ENCODE peak calls at places on chromosomes 11 and 22, in four cellular contexts. W is bronchial epithelial cell, R is Calu3, P is nephron progenitor cell. G is an unnamed sample.

GRCh38 chr22:38864361-38865191 is 7.4 kb downstream of the CBX6 start:
- DNase-seq in W (no peak), R (no peak), P (no peak), G (no peak)

GRCh38 chr11:75966546-75967287 is 151.7 kb downstream of the UVRAG start:
- DNase-seq in W (peak; percentile 70), R (peak; percentile 6), P (no peak), G (no peak)

GRCh38 chr11:2929511-2929879 is 275 bp upstream of the PHLDA2 start:
- DNase-seq in P (peak; percentile 51), R (peak; percentile 90), W (peak; percentile 65), G (no peak)

GRCh38 chr11:95327273-95327948 is 96.4 kb upstream of the SESN3 start:
- DNase-seq in P (no peak), R (peak; percentile 3), W (peak; percentile 31), G (no peak)

GRCh38 chr11:2271077-2271326 is 614 bp upstream of the ASCL2 start:
- DNase-seq in P (peak; percentile 35), W (no peak), R (no peak), G (peak; percentile 2)

GRCh38 chr11:36757122-36757521 is 159.1 kb upstream of the RAG2 start:
- DNase-seq in R (no peak), P (no peak), W (no peak), G (no peak)

GRCh38 chr22:46212195-46212594 is 37.9 kb downstream of the CDPF1 start:
- DNase-seq in W (no peak), R (no peak), P (no peak), G (no peak)

GRCh38 chr22:25202290-25202921 is 2.7 kb downstream of the CRYBB3 start:
- DNase-seq in W (peak; percentile 40), P (peak; percentile 79), R (peak; percentile 78), G (peak; percentile 80)

GRCh38 chr11:28596816-28597215 is 488.6 kb downstream of the METTL15 start:
- DNase-seq in W (no peak), R (no peak), P (no peak), G (no peak)

GRCh38 chr11:121194731-121195596 is 93.9 kb downstream of the TECTA start:
- DNase-seq in R (peak; percentile 36), P (peak; percentile 66), W (peak; percentile 58), G (peak; percentile 71)

GRCh38 chr11:43835104-43835503 is 45.5 kb upstream of the ALKBH3 start:
- DNase-seq in P (no peak), W (no peak), R (no peak), G (no peak)

GRCh38 chr11:72821920-72822799 is 7.9 kb downstream of the ATG16L2 start:
- DNase-seq in R (peak; percentile 85), W (peak; percentile 74), P (peak; percentile 97), G (peak; percentile 93)
- TF ChIP-seq CTCF in R (peak; percentile 28), W (peak; percentile 32), P (peak; percentile 14), G (peak; percentile 39)

GRCh38 chr11:9385288-9385902 is 943 bp downstream of the IPO7 start:
- DNase-seq in R (no peak), W (peak; percentile 40), P (no peak), G (no peak)
- TF ChIP-seq CTCF in R (peak; percentile 8), W (no peak), P (no peak), G (no peak)

GRCh38 chr22:30423296-30423958 is 2.1 kb upstream of the MTFP1 start:
- DNase-seq in R (peak; percentile 58), W (no peak), P (no peak), G (peak; percentile 31)
- TF ChIP-seq CTCF in R (no peak), W (no peak), P (no peak), G (no peak)

GRCh38 chr22:39955675-39956074 is 4.5 kb upstream of the TMA7B start:
- DNase-seq in W (no peak), R (no peak), P (no peak), G (no peak)

GRCh38 chr22:39952347-39952746 is 7.8 kb upstream of the TMA7B start:
- DNase-seq in W (no peak), P (no peak), R (no peak), G (no peak)

GRCh38 chr22:39954584-39955055 is 5.6 kb upstream of the TMA7B start:
- DNase-seq in P (no peak), W (no peak), R (peak; percentile 25), G (no peak)

GRCh38 chr22:39949964-39950737 is 10.0 kb upstream of the TMA7B start:
- DNase-seq in R (no peak), W (no peak), P (no peak), G (no peak)

DNA sequence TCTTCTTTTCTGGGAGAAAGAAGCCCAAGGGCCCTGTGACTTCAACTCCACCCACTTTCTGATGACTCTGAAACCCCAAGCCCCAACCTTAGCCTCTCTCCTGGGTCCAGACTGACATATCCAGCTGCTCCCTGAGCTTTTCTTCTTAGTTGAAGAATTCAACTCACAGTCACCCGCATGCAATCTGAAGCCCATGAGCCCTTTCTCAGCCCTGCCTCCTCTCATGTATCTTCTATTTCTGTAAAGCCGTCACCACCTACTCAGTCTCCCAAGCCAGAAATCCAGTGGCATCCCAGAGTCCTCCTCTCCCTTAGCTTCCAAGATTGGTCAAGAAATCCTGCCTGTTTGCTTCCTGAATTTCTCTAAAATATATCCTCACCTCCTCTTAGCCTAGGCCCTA is 7.1 kb upstream of the TMA7B start:
- DNase-seq in R (no peak), P (no peak), W (no peak), G (no peak)
- TF ChIP-seq CTCF in R (no peak), P (no peak), W (no peak), G (no peak)

GRCh38 chr11:44949160-44950035 is 1.3 kb downstream of the TP53I11 start:
- DNase-seq in P (peak; percentile 74), R (no peak), W (no peak), G (peak; percentile 71)
- TF ChIP-seq CTCF in P (peak; percentile 68), R (peak; percentile 29), W (peak; percentile 51), G (peak; percentile 75)

GRCh38 chr11:134815404-134815803 is 403.4 kb upstream of the B3GAT1 start:
- DNase-seq in W (peak; percentile 29), P (no peak), R (no peak), G (no peak)

GRCh38 chr11:134822930-134823329 is 410.9 kb upstream of the B3GAT1 start:
- DNase-seq in W (no peak), P (no peak), R (no peak), G (no peak)

GRCh38 chr11:134818531-134818930 is 406.5 kb upstream of the B3GAT1 start:
- DNase-seq in W (peak; percentile 54), P (no peak), R (no peak), G (no peak)

GRCh38 chr11:134821422-134821821 is 409.4 kb upstream of the B3GAT1 start:
- DNase-seq in R (no peak), P (no peak), W (no peak), G (no peak)

DNA sequence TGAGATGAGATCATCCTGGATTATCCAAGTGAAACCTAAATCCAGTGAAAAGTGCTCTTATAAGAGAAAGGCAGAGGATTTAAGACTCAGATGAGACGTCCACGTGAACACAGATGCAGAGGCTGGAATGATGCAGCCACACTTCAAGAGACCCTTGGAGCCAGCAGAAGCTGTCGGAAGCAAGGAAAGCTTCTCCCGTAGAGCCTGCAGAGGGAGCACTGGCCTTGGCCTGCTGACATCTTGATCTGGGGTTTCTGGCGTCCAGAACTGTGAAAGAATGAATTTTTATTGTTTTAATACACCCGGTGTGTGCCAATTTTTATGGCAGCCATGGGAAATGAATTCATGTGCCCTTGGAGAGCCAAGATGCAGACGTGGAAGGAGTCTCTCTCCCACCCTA is 407.0 kb upstream of the B3GAT1 start:
- DNase-seq in R (no peak), W (no peak), P (no peak), G (peak; percentile 27)
- TF ChIP-seq CTCF in R (no peak), W (no peak), P (peak; percentile 45), G (no peak)

GRCh38 chr11:14904745-14905103 is 12.7 kb upstream of the CYP2R1 start:
- DNase-seq in W (no peak), R (peak; percentile 62), P (peak; percentile 35), G (peak; percentile 87)
- TF ChIP-seq CTCF in W (peak; percentile 93), R (peak; percentile 80), P (peak; percentile 41), G (peak; percentile 99)

GRCh38 chr11:32231909-32232493 is 141.1 kb downstream of the RCN1 start:
- DNase-seq in R (peak; percentile 57), W (peak; percentile 50), P (peak; percentile 29), G (peak; percentile 62)
- TF ChIP-seq CTCF in R (peak; percentile 74), W (peak; percentile 80), P (peak; percentile 67), G (peak; percentile 52)

DNA sequence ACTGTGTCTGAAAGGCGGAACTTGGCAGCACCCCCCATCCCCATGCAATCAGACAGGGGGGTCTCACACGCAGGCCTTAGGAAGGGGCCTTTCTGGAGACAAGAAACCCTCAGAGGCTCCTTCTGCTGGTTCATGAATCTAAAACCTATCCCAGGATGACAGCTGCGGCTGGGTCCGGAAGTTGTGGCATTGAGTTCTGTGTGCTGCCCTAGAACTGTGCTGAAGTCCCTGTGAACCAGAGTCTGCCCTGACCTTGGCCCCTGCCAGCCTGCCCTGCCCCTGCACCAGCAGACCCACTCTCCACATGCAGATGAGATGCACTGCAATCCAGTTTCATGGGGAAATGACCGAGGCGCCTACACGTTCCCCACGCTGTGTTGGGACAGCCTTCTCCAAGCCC is 268.0 kb downstream of the CTTN start:
- DNase-seq in R (no peak), P (no peak), W (no peak), G (no peak)
- TF ChIP-seq CTCF in R (no peak), P (no peak), W (no peak), G (no peak)

DNA sequence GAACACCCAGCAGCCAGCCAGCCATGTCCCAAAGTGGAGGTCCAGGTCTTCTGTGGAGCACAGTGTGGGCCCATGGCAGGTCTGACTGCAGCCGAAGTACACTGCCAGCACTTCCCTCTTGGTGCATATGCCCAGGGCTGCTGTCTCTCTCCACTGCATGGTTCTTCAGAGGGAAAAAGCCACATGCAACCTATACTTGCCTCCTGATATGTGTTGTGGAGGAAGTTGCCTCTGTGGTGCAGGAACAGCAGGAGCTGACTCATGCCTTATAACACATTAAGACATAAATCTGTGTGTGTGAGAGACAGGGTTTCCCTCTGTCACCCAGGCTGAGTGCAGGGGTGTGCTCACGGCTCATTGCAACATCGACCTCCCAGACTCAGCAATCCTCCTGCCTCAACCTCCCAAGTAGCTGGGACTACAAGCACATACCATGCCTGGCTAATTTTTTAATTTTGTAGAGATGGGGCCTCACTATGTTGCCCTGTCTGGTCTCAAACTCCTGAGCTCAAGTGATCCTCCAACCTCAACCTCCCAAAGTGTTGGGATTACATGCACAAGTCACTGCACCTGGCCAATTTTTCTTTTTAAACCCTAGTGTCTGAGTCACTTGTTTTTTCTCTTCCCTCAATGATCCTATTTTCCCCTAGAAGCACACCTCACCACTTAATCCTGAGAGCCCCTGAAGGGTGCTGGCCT is 98.8 kb downstream of the MPPED2 start:
- DNase-seq in P (no peak), W (peak; percentile 55), R (no peak), G (no peak)
- TF ChIP-seq CTCF in P (no peak), W (no peak), R (no peak), G (no peak)